ENCODE peak calls at places on chromosomes 4 and X, in ten cellular contexts. R, U, C, Q, B, M, E, I, X and T are unnamed samples.

GRCh38 chr4:99317354-99317753 is 3.8 kb downstream of the ADH1B start:
- DNase-seq in R (no peak), U (no peak), C (no peak), Q (no peak), B (no peak), M (no peak), E (no peak), I (no peak), X (no peak), T (no peak)

GRCh38 chr4:140133576-140133975 is 20.4 kb downstream of the MAML3 start:
- DNase-seq in R (peak; percentile 59), U (no peak), C (no peak), Q (peak; percentile 83), B (no peak), M (peak; percentile 49), E (no peak), I (peak; percentile 22), X (no peak), T (no peak)

GRCh38 chr4:113978561-113979156 is 788 bp downstream of the ARSJ start:
- DNase-seq in R (peak; percentile 18), U (peak; percentile 15), C (no peak), Q (peak; percentile 40), B (no peak), M (peak; percentile 21), E (peak; percentile 55), I (no peak), X (peak; percentile 50), T (peak; percentile 54)

GRCh38 chrX:130171446-130172126 is at the start of gene RAB33A:
- DNase-seq in R (no peak), U (peak; percentile 56), C (no peak), Q (no peak), B (peak; percentile 52), M (peak; percentile 48), E (no peak), I (peak; percentile 36), X (peak; percentile 76), T (no peak)

GRCh38 chr4:83661359-83661758 is 125.5 kb downstream of the GPAT3 start:
- DNase-seq in R (no peak), U (no peak), C (no peak), Q (no peak), B (no peak), M (no peak), E (no peak), I (no peak), X (no peak), T (no peak)

GRCh38 chr4:147975902-147976301 is 244.0 kb downstream of the ARHGAP10 start:
- DNase-seq in R (peak; percentile 25), U (no peak), C (no peak), Q (no peak), B (peak; percentile 16), M (peak; percentile 60), E (no peak), I (peak; percentile 8), X (no peak), T (peak; percentile 54)

GRCh38 chr4:143668930-143669553 is 31.4 kb downstream of the FREM3 start:
- DNase-seq in R (no peak), U (no peak), C (no peak), Q (no peak), B (no peak), M (no peak), E (no peak), I (no peak), X (no peak), T (no peak)

GRCh38 chrX:42491145-42491907 is 286.6 kb downstream of the PPP1R2C start:
- DNase-seq in R (no peak), U (no peak), C (no peak), Q (no peak), B (no peak), M (no peak), E (no peak), I (no peak), X (no peak), T (no peak)

GRCh38 chr4:111781611-111782010 is 363.6 kb upstream of the FAM241A start:
- DNase-seq in R (no peak), U (no peak), C (no peak), Q (peak; percentile 64), B (no peak), M (no peak), E (peak; percentile 15), I (no peak), X (no peak), T (peak; percentile 43)

GRCh38 chr4:48913346-48913745 is 6.8 kb upstream of the OCIAD2 start:
- DNase-seq in R (peak; percentile 92), U (no peak), C (no peak), Q (peak; percentile 84), B (peak; percentile 52), M (peak; percentile 90), E (no peak), I (peak; percentile 69), X (no peak), T (peak; percentile 90)

GRCh38 chr4:80912350-80912749 is 118.2 kb upstream of the BMP3 start:
- DNase-seq in R (no peak), U (no peak), C (no peak), Q (no peak), B (no peak), M (no peak), E (no peak), I (no peak), X (no peak), T (no peak)

GRCh38 chr4:104743141-104743748 is 248.6 kb upstream of the CXXC4 start:
- DNase-seq in R (no peak), U (no peak), C (no peak), Q (no peak), B (no peak), M (no peak), E (no peak), I (no peak), X (no peak), T (no peak)

DNA sequence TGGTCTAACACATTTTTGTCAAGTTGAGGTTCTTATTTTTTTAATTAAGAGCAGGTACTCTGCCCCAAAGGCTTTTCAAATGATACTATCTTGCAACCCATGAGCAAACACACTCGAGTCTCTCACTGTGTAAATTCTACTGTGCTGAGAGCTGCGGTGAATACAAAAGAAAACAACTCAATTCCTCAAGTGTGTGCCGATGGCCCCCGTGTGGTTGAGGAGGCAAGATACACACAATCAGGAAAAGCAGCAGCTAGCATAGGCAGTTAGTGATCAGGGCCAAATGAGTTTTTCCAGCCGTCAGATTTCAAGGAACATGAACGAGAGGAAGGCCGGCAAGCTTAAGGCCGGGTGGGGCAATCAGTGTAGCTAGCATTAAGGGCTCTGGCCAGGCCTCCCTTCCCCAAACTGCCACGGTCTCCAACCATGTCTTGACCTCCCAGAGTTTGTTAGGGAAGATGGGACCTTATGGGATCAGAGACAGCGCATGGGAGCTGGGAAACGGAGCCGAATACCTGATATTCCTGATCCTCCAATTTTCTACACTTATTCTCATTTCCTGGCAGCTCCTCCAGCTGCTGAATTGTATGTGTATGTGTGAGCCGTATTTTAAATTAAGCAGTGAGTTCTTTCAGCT is 59.7 kb downstream of the RTL9 start:
- DNase-seq in R (peak; percentile 81), U (peak; percentile 59), C (no peak), Q (peak; percentile 67), B (peak; percentile 79), M (peak; percentile 79), E (peak; percentile 74), I (peak; percentile 85), X (peak; percentile 22), T (no peak)
- H3K9ac ChIP-seq in R (peak overlapping the region; percentile 23), U (no peak overlapping the region), C (no peak overlapping the region), Q (peak overlapping the region; percentile 38), B (peak overlapping the region; percentile 46), M (peak overlapping the region; percentile 66), E (no peak overlapping the region), I (peak overlapping the region; percentile 71), X (no peak overlapping the region), T (no peak overlapping the region)

DNA sequence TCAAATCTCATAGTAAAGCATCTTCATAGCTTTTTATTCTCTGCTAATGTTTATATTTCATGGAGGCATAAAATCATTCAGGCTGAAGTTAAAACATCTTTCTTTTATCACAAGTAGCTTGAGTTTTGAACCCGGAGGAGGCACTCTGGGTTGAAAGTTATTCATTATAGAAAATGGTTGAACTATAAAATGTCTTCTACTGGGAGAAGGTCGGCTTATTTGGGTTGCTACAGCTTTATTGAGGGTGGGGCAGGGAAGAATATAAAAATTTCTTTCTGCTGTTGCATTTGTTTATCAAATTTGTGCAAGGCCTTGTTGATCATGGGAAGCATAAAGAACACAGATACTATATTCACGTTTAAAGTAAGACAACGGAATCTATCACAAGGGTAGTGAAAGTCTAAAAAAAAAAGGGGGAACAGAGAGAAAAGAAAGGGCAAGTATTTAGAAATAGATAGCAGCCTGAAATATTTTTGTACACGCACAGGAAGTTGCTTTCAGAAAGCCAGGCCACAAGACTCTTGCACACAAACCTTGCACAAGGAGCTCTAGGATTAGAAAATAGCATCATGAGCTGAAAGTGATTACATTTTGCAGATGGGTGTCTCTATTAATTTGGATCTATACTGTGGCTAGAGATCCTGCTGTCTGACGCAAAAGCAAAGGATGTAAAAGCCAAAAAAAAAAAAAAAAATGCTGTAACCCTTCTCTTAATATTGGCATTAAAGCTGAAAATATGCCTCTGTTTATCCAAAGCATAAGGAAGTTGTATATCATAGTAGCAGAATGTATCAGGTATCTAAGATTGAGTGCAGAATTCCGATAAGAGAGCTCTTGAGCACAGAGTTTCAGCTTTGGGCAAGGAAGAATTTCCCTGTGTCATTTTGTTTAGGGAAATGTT is 37.2 kb upstream of the FAM9C start:
- DNase-seq in R (peak; percentile 54), U (no peak), C (no peak), Q (no peak), B (peak; percentile 35), M (peak; percentile 42), E (no peak), I (no peak), X (no peak), T (no peak)
- H3K9ac ChIP-seq in R (no peak overlapping the region), U (no peak overlapping the region), C (no peak overlapping the region), Q (no peak overlapping the region), B (no peak overlapping the region), M (no peak overlapping the region), E (no peak overlapping the region), I (no peak overlapping the region), X (no peak overlapping the region), T (no peak overlapping the region)

DNA sequence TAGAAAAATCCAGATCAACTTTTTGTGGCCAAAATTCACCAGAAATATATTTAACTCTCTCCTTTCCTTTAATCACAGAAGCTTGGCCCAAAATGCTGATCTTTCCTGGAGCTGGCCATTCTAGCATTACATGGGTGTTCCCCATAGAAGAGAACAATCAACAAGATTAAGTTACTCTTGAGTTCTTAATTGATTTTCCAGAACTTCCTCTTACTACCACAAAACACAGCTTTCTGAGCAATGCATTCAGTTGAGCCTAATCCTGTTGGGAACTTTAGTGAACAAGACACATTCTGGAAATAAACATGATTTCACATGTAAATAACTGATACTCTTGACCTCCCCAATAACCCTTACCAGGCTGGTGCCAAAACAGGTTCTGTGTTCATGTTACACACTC is 45.4 kb upstream of the STIM2 start:
- DNase-seq in R (no peak), U (no peak), C (no peak), Q (no peak), B (no peak), M (no peak), E (no peak), I (no peak), X (no peak), T (no peak)
- H3K9ac ChIP-seq in R (no peak overlapping the region), U (no peak overlapping the region), C (no peak overlapping the region), Q (no peak overlapping the region), B (no peak overlapping the region), M (no peak overlapping the region), E (no peak overlapping the region), I (no peak overlapping the region), X (no peak overlapping the region), T (no peak overlapping the region)

DNA sequence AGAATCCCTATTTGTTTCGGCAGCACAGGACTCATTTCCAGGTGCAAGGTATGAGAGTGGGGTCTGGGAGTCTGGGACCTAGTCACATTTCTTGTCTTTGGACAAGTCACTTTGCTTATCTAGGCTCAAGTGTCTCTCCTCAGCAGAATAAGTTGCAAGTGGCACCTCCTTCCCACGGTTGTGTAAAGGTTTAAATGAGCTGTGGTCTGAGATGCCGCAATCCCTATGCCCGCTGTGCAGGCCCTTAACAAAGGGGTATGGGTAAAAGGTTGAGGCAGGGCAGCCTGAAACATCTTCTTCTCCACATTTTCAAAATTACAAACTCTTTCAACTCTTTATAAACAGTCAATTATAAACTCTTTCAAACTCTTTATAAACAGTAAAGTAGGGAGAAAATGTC is 93.7 kb downstream of the RTL5 start:
- DNase-seq in R (no peak), U (no peak), C (no peak), Q (no peak), B (no peak), M (no peak), E (no peak), I (no peak), X (no peak), T (no peak)
- H3K9ac ChIP-seq in R (no peak overlapping the region), U (no peak overlapping the region), C (no peak overlapping the region), Q (no peak overlapping the region), B (no peak overlapping the region), M (no peak overlapping the region), E (no peak overlapping the region), I (no peak overlapping the region), X (no peak overlapping the region), T (no peak overlapping the region)